ENCODE peak calls at places on chromosomes 7 and 10, in six cellular contexts. N is gastrocnemius medialis; S is lower lobe of right lung; U is IMR-90; Y is CD4-positive, CD25-positive, alpha-beta regulatory T cell; F is fibroblast of lung. K is an unnamed sample. For H3K36me3 and H3K27me3, the result is how much of the 10 kb centered on the place peaks cover.

GRCh38 chr7:102471791-102472125 is 7.0 kb downstream of the POLR2J start:
- DNase-seq in N (no peak), S (no peak), U (no peak), Y (no peak), F (no peak), K (no peak)

GRCh38 chr10:17504547-17505245 is 50.3 kb upstream of the ST8SIA6 start:
- DNase-seq in N (no peak), S (no peak), U (peak), Y (no peak), F (peak), K (no peak)

GRCh38 chr7:143882611-143883078 is 19.3 kb downstream of the TCAF1 start:
- DNase-seq in N (peak), S (peak), U (peak), Y (no peak), F (peak), K (no peak)

GRCh38 chr10:571643-572042 is 117.8 kb downstream of the DIP2C start:
- DNase-seq in N (no peak), S (peak), U (peak), Y (no peak), F (no peak), K (no peak)

GRCh38 chr10:91190388-91190870 is 30.0 kb upstream of the PCGF5 start:
- DNase-seq in N (no peak), S (no peak), U (peak), Y (no peak), F (peak), K (no peak)

GRCh38 chr10:70502406-70502805 is 23.8 kb downstream of the PALD1 start:
- DNase-seq in N (no peak), S (no peak), U (peak), Y (no peak), F (peak), K (no peak)

GRCh38 chr7:15845868-15846267 is 159.4 kb upstream of the MEOX2 start:
- DNase-seq in N (no peak), S (no peak), U (no peak), Y (no peak), F (no peak), K (no peak)

GRCh38 chr10:85599081-85599480 is 767.5 kb downstream of the GRID1 start:
- DNase-seq in N (no peak), S (no peak), U (no peak), Y (no peak), F (no peak), K (no peak)

GRCh38 chr7:66114743-66115727 is at the start of gene CRCP:
- DNase-seq in N (peak), S (peak), U (peak), Y (peak), F (peak), K (no peak)

GRCh38 chr7:106255246-106255645 is 29.5 kb downstream of the NAMPT start:
- DNase-seq in N (no peak), S (no peak), U (no peak), Y (no peak), F (no peak), K (no peak)

GRCh38 chr10:16964571-16965241 is 147.5 kb upstream of the RSU1 start:
- DNase-seq in N (no peak), S (no peak), U (no peak), Y (no peak), F (no peak), K (no peak)

GRCh38 chr10:80104066-80104926 is 25.8 kb downstream of the TMEM254 start:
- DNase-seq in N (peak), S (no peak), U (peak), Y (no peak), F (peak), K (no peak)

GRCh38 chr7:93890041-93890463 is 501 bp downstream of the TFPI2 start:
- DNase-seq in N (no peak), S (peak), U (peak), Y (no peak), F (peak), K (no peak)

GRCh38 chr7:33129806-33130153 is 416 bp downstream of the BBS9 start:
- DNase-seq in N (no peak), S (no peak), U (no peak), Y (no peak), F (no peak), K (no peak)

GRCh38 chr10:94858022-94858421 is 80.4 kb upstream of the CYP2C9 start:
- DNase-seq in N (no peak), S (no peak), U (no peak), Y (no peak), F (no peak), K (no peak)

GRCh38 chr10:70530315-70530714 is 51.7 kb downstream of the PALD1 start:
- DNase-seq in N (no peak), S (no peak), U (no peak), Y (no peak), F (no peak), K (no peak)

GRCh38 chr7:45092100-45092930 is 3.5 kb upstream of the NACAD start:
- DNase-seq in N (no peak), S (no peak), U (peak), Y (no peak), F (peak), K (no peak)

GRCh38 chr7:28140964-28141363 is 39.6 kb downstream of the JAZF1 start:
- DNase-seq in N (no peak), S (no peak), U (no peak), Y (no peak), F (no peak), K (no peak)

GRCh38 chr10:72953687-72954086 is 919 bp downstream of the PLA2G12B start:
- DNase-seq in N (no peak), S (no peak), U (no peak), Y (no peak), F (no peak), K (no peak)

GRCh38 chr10:5490698-5491464 is 8.5 kb downstream of the CALML5 start:
- DNase-seq in N (no peak), S (no peak), U (no peak), Y (no peak), F (no peak), K (no peak)

GRCh38 chr7:77802557-77803410 is 4.2 kb downstream of the PHTF2 start:
- DNase-seq in N (no peak), S (no peak), U (no peak), Y (no peak), F (peak), K (no peak)

GRCh38 chr10:86644412-86645110 is 9.8 kb upstream of the OPN4 start:
- DNase-seq in N (no peak), S (no peak), U (peak), Y (no peak), F (peak), K (no peak)

GRCh38 chr7:80324032-80324431 is 187.8 kb downstream of the GNAT3 start:
- DNase-seq in N (no peak), S (no peak), U (peak), Y (no peak), F (peak), K (peak)

GRCh38 chr10:47306429-47307210 is 6.6 kb downstream of the GDF10 start:
- DNase-seq in N (no peak), S (no peak), U (no peak), Y (no peak), F (no peak), K (no peak)

GRCh38 chr7:46576950-46577349 is 655.9 kb upstream of the IGFBP3 start:
- DNase-seq in N (no peak), S (no peak), U (peak), Y (no peak), F (peak), K (no peak)

GRCh38 chr7:74373536-74373935 is 80.2 kb upstream of the GTF2IRD1 start:
- DNase-seq in N (no peak), S (no peak), U (no peak), Y (no peak), F (no peak), K (no peak)

GRCh38 chr10:46534828-46535524 is 21.5 kb downstream of the GPRIN2 start:
- DNase-seq in N (no peak), S (peak), U (no peak), Y (no peak), F (no peak), K (no peak)

GRCh38 chr7:127715272-127715671 is 63.3 kb downstream of the SND1 start:
- DNase-seq in N (no peak), S (no peak), U (no peak), Y (no peak), F (no peak), K (no peak)

GRCh38 chr7:127713758-127714157 is 61.8 kb downstream of the SND1 start:
- DNase-seq in N (no peak), S (no peak), U (no peak), Y (no peak), F (no peak), K (no peak)

GRCh38 chr7:127715901-127716300 is 63.9 kb downstream of the SND1 start:
- DNase-seq in N (no peak), S (no peak), U (no peak), Y (no peak), F (no peak), K (no peak)

GRCh38 chr7:127717502-127718125 is 65.6 kb downstream of the SND1 start:
- DNase-seq in N (no peak), S (no peak), U (peak), Y (no peak), F (peak), K (no peak)

DNA sequence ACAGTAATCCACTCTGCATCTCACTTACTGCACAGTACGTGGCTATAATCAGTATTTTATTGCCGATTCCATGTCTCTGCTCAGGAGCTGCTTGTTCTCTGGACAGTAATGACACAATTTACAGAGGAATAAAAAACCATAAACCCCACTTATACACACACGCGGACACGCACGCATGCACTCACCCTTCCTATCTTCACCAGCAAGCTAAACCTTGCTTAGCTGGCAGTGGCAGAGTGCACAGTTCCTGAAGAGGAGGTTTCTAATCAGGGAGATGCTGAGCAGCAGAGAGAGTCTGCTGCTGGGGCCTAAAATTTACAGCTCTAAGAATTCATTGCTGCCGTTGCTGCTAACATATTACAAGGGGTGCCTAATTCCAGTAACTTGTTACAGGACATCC is 66.3 kb downstream of the SND1 start:
- DNase-seq in N (no peak), S (no peak), U (no peak), Y (no peak), F (no peak), K (no peak)
- H3K36me3 ChIP-seq in N (under half), S (half or more), U (under half), Y (half or more), F (under half), K (under half)

DNA sequence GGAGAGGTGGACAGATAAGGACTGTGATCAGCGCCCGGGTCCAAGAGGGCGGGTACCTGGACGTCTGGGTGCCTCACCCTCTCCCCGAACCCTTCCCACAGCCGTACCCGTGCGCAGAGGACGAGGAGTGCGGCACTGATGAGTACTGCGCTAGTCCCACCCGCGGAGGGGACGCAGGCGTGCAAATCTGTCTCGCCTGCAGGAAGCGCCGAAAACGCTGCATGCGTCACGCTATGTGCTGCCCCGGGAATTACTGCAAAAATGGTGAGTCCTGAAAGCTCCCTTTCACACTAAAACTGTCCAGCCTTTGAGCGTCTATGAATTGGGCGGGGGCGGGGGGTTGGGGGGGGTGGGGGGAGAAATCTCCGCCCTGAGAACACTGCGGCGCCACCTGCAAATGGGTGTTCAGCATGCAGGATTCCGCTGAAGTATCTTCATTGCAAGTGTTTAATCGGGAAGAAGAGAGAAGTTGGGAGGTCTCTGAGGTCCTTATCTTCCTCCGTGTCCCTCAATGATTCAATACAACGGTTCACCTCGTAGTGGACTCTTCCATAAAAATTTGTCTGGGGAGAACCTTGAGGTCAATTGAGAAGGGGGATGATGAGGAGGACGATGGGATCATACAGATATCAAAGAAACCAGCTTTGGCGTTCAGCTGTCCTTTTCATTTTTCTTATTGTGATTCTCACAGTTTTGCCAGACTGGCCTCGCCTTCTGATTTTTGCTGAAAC is 906 bp downstream of the DKK1 start:
- DNase-seq in N (no peak), S (no peak), U (peak), Y (no peak), F (peak), K (no peak)
- H3K4me3 ChIP-seq in N (peak), S (peak), U (peak), Y (no peak), F (peak), K (peak)

GRCh38 chr7:96987719-96988118 is 17.6 kb upstream of the DLX6 start:
- DNase-seq in N (no peak), S (no peak), U (no peak), Y (no peak), F (no peak), K (no peak)
- H3K27me3 ChIP-seq in N (half or more), S (half or more), U (under half), Y (under half), F (under half), K (under half)

DNA sequence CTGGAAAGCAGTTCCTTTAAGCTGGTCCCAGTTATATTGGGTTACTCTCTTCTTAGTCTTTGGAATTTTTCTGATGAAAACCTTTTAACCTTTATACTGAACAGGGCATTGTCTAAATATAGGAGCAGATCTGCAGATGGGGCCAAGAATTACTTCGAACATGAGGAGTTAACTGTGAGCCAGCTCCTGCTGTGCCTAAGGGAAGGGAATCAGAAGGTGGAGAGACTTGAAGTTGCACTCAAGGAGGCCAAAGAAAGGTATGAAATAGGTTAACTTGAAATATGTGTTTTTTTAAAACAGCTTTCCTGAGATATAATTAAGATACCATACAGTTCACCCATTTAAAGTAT is 18.8 kb downstream of the OPTN start:
- DNase-seq in N (peak), S (no peak), U (no peak), Y (no peak), F (no peak), K (no peak)
- H3K36me3 ChIP-seq in N (half or more), S (half or more), U (under half), Y (half or more), F (under half), K (under half)

GRCh38 chr10:125060486-125060850 is 99.9 kb downstream of the CTBP2 start:
- DNase-seq in N (peak), S (no peak), U (peak), Y (no peak), F (peak), K (peak)
- H3K4me3 ChIP-seq in N (peak), S (peak), U (no peak), Y (no peak), F (no peak), K (no peak)

GRCh38 chr7:69599211-69599878 is 1.1 kb downstream of the AUTS2 start:
- DNase-seq in N (no peak), S (no peak), U (no peak), Y (no peak), F (peak), K (no peak)
- H3K27me3 ChIP-seq in N (under half), S (under half), U (under half), Y (under half), F (under half), K (under half)

GRCh38 chr10:3147117-3147820 is 25.3 kb downstream of the PITRM1 start:
- DNase-seq in N (no peak), S (no peak), U (no peak), Y (no peak), F (no peak), K (no peak)
- H3K36me3 ChIP-seq in N (half or more), S (half or more), U (half or more), Y (half or more), F (under half), K (under half)

GRCh38 chr10:58050575-58050974 is 217.1 kb downstream of the IPMK start:
- DNase-seq in N (no peak), S (no peak), U (no peak), Y (no peak), F (no peak), K (no peak)
- H3K4me3 ChIP-seq in N (no peak), S (no peak), U (no peak), Y (no peak), F (no peak), K (no peak)

GRCh38 chr10:128536259-128536658 is 410.0 kb upstream of the MKI67 start:
- DNase-seq in N (no peak), S (no peak), U (no peak), Y (no peak), F (no peak), K (no peak)
- H3K27me3 ChIP-seq in N (under half), S (half or more), U (under half), Y (under half), F (under half), K (under half)